ENCODE peak calls at places on chromosome 13, in eight cellular contexts. One of them, this sample, is unnamed.
A peak's percentile ranks its signal among the peaks of the same experiment; 100 is the strongest.

GRCh38 chr13:113650275-113650674 is 7.7 kb downstream of the ATP4B start:
- DNase-seq in stimulated activated effector memory CD8-positive, alpha-beta T cell treated with anti-CD3 and anti-CD28 coated beads, Interleukin-12 subunit alpha, Interleukin-12 subunit beta, amount 100 ng/mL, for 72 hours: no peak
- DNase-seq in NCI-H1417: peak; percentile 73
- DNase-seq in RKO: no peak
- DNase-seq in CD8-positive, alpha-beta T cell: no peak
- DNase-seq in NCI-H1105: no peak
- DNase-seq in stimulated activated CD4-positive, alpha-beta T cell treated with anti-CD3 and anti-CD28 coated beads, Interleukin-2, amount 100 ng/mL, for 48 hours: no peak
- DNase-seq in C1 segment of cervical spinal cord: no peak
- DNase-seq in this sample: no peak

GRCh38 chr13:19860884-19861655 is 2.4 kb downstream of the ZMYM5 start:
- DNase-seq in RKO: peak; percentile 68
- DNase-seq in C1 segment of cervical spinal cord: peak; percentile 71
- DNase-seq in CD8-positive, alpha-beta T cell: no peak
- DNase-seq in NCI-H1417: no peak
- DNase-seq in NCI-H1105: no peak
- DNase-seq in stimulated activated CD4-positive, alpha-beta T cell treated with anti-CD3 and anti-CD28 coated beads, Interleukin-2, amount 100 ng/mL, for 48 hours: no peak
- DNase-seq in stimulated activated effector memory CD8-positive, alpha-beta T cell treated with anti-CD3 and anti-CD28 coated beads, Interleukin-12 subunit alpha, Interleukin-12 subunit beta, amount 100 ng/mL, for 72 hours: no peak
- DNase-seq in this sample: no peak

GRCh38 chr13:102399791-102400618 is 1.8 kb downstream of the FGF14 start:
- DNase-seq in CD8-positive, alpha-beta T cell: no peak
- DNase-seq in NCI-H1417: peak; percentile 65
- DNase-seq in RKO: no peak
- DNase-seq in C1 segment of cervical spinal cord: peak; percentile 38
- DNase-seq in stimulated activated effector memory CD8-positive, alpha-beta T cell treated with anti-CD3 and anti-CD28 coated beads, Interleukin-12 subunit alpha, Interleukin-12 subunit beta, amount 100 ng/mL, for 72 hours: peak; percentile 56
- DNase-seq in stimulated activated CD4-positive, alpha-beta T cell treated with anti-CD3 and anti-CD28 coated beads, Interleukin-2, amount 100 ng/mL, for 48 hours: no peak
- DNase-seq in NCI-H1105: peak; percentile 31
- DNase-seq in this sample: no peak

GRCh38 chr13:113405481-113406300 is 41.8 kb upstream of the GRTP1 start:
- DNase-seq in RKO: no peak
- DNase-seq in NCI-H1417: peak; percentile 91
- DNase-seq in stimulated activated CD4-positive, alpha-beta T cell treated with anti-CD3 and anti-CD28 coated beads, Interleukin-2, amount 100 ng/mL, for 48 hours: no peak
- DNase-seq in stimulated activated effector memory CD8-positive, alpha-beta T cell treated with anti-CD3 and anti-CD28 coated beads, Interleukin-12 subunit alpha, Interleukin-12 subunit beta, amount 100 ng/mL, for 72 hours: no peak
- DNase-seq in C1 segment of cervical spinal cord: no peak
- DNase-seq in NCI-H1105: peak; percentile 82
- DNase-seq in CD8-positive, alpha-beta T cell: no peak
- DNase-seq in this sample: no peak

GRCh38 chr13:105928901-105929300 is 606.6 kb downstream of the EFNB2 start:
- DNase-seq in RKO: no peak
- DNase-seq in NCI-H1417: no peak
- DNase-seq in C1 segment of cervical spinal cord: no peak
- DNase-seq in NCI-H1105: no peak
- DNase-seq in CD8-positive, alpha-beta T cell: no peak
- DNase-seq in stimulated activated CD4-positive, alpha-beta T cell treated with anti-CD3 and anti-CD28 coated beads, Interleukin-2, amount 100 ng/mL, for 48 hours: no peak
- DNase-seq in stimulated activated effector memory CD8-positive, alpha-beta T cell treated with anti-CD3 and anti-CD28 coated beads, Interleukin-12 subunit alpha, Interleukin-12 subunit beta, amount 100 ng/mL, for 72 hours: no peak
- DNase-seq in this sample: no peak

GRCh38 chr13:38543561-38543960 is 143.3 kb upstream of the FREM2 start:
- DNase-seq in NCI-H1417: no peak
- DNase-seq in CD8-positive, alpha-beta T cell: no peak
- DNase-seq in stimulated activated effector memory CD8-positive, alpha-beta T cell treated with anti-CD3 and anti-CD28 coated beads, Interleukin-12 subunit alpha, Interleukin-12 subunit beta, amount 100 ng/mL, for 72 hours: no peak
- DNase-seq in RKO: no peak
- DNase-seq in stimulated activated CD4-positive, alpha-beta T cell treated with anti-CD3 and anti-CD28 coated beads, Interleukin-2, amount 100 ng/mL, for 48 hours: no peak
- DNase-seq in C1 segment of cervical spinal cord: no peak
- DNase-seq in NCI-H1105: no peak
- DNase-seq in this sample: no peak

GRCh38 chr13:113066746-113067145 is 38.8 kb upstream of the F7 start:
- DNase-seq in C1 segment of cervical spinal cord: no peak
- DNase-seq in CD8-positive, alpha-beta T cell: no peak
- DNase-seq in NCI-H1417: no peak
- DNase-seq in RKO: no peak
- DNase-seq in NCI-H1105: no peak
- DNase-seq in stimulated activated CD4-positive, alpha-beta T cell treated with anti-CD3 and anti-CD28 coated beads, Interleukin-2, amount 100 ng/mL, for 48 hours: no peak
- DNase-seq in stimulated activated effector memory CD8-positive, alpha-beta T cell treated with anti-CD3 and anti-CD28 coated beads, Interleukin-12 subunit alpha, Interleukin-12 subunit beta, amount 100 ng/mL, for 72 hours: no peak
- DNase-seq in this sample: no peak

GRCh38 chr13:53201454-53202225 is 173.0 kb downstream of the OLFM4 start:
- DNase-seq in RKO: no peak
- DNase-seq in stimulated activated effector memory CD8-positive, alpha-beta T cell treated with anti-CD3 and anti-CD28 coated beads, Interleukin-12 subunit alpha, Interleukin-12 subunit beta, amount 100 ng/mL, for 72 hours: no peak
- DNase-seq in NCI-H1417: no peak
- DNase-seq in NCI-H1105: no peak
- DNase-seq in C1 segment of cervical spinal cord: peak; percentile 11
- DNase-seq in stimulated activated CD4-positive, alpha-beta T cell treated with anti-CD3 and anti-CD28 coated beads, Interleukin-2, amount 100 ng/mL, for 48 hours: no peak
- DNase-seq in CD8-positive, alpha-beta T cell: no peak
- DNase-seq in this sample: no peak

GRCh38 chr13:35744144-35744543 is 267.7 kb upstream of the MAB21L1 start:
- DNase-seq in CD8-positive, alpha-beta T cell: no peak
- DNase-seq in NCI-H1417: no peak
- DNase-seq in stimulated activated CD4-positive, alpha-beta T cell treated with anti-CD3 and anti-CD28 coated beads, Interleukin-2, amount 100 ng/mL, for 48 hours: no peak
- DNase-seq in NCI-H1105: no peak
- DNase-seq in stimulated activated effector memory CD8-positive, alpha-beta T cell treated with anti-CD3 and anti-CD28 coated beads, Interleukin-12 subunit alpha, Interleukin-12 subunit beta, amount 100 ng/mL, for 72 hours: no peak
- DNase-seq in RKO: no peak
- DNase-seq in C1 segment of cervical spinal cord: no peak
- DNase-seq in this sample: no peak

GRCh38 chr13:44380404-44381165 is 7.0 kb downstream of the SERP2 start:
- DNase-seq in C1 segment of cervical spinal cord: no peak
- DNase-seq in NCI-H1105: no peak
- DNase-seq in CD8-positive, alpha-beta T cell: no peak
- DNase-seq in RKO: no peak
- DNase-seq in NCI-H1417: no peak
- DNase-seq in stimulated activated CD4-positive, alpha-beta T cell treated with anti-CD3 and anti-CD28 coated beads, Interleukin-2, amount 100 ng/mL, for 48 hours: no peak
- DNase-seq in stimulated activated effector memory CD8-positive, alpha-beta T cell treated with anti-CD3 and anti-CD28 coated beads, Interleukin-12 subunit alpha, Interleukin-12 subunit beta, amount 100 ng/mL, for 72 hours: no peak
- DNase-seq in this sample: no peak

GRCh38 chr13:23987331-23987730 is 90.0 kb upstream of the C1QTNF9B start:
- DNase-seq in RKO: no peak
- DNase-seq in C1 segment of cervical spinal cord: no peak
- DNase-seq in NCI-H1105: no peak
- DNase-seq in NCI-H1417: no peak
- DNase-seq in stimulated activated CD4-positive, alpha-beta T cell treated with anti-CD3 and anti-CD28 coated beads, Interleukin-2, amount 100 ng/mL, for 48 hours: no peak
- DNase-seq in CD8-positive, alpha-beta T cell: no peak
- DNase-seq in stimulated activated effector memory CD8-positive, alpha-beta T cell treated with anti-CD3 and anti-CD28 coated beads, Interleukin-12 subunit alpha, Interleukin-12 subunit beta, amount 100 ng/mL, for 72 hours: no peak
- DNase-seq in this sample: no peak

GRCh38 chr13:87128006-87128405 is 543.2 kb upstream of the SLITRK5 start:
- DNase-seq in C1 segment of cervical spinal cord: peak; percentile 8
- DNase-seq in stimulated activated effector memory CD8-positive, alpha-beta T cell treated with anti-CD3 and anti-CD28 coated beads, Interleukin-12 subunit alpha, Interleukin-12 subunit beta, amount 100 ng/mL, for 72 hours: no peak
- DNase-seq in stimulated activated CD4-positive, alpha-beta T cell treated with anti-CD3 and anti-CD28 coated beads, Interleukin-2, amount 100 ng/mL, for 48 hours: no peak
- DNase-seq in NCI-H1105: no peak
- DNase-seq in CD8-positive, alpha-beta T cell: no peak
- DNase-seq in RKO: no peak
- DNase-seq in NCI-H1417: peak; percentile 85
- DNase-seq in this sample: no peak

GRCh38 chr13:113448885-113449692 is 4.2 kb downstream of the ADPRHL1 start:
- DNase-seq in stimulated activated CD4-positive, alpha-beta T cell treated with anti-CD3 and anti-CD28 coated beads, Interleukin-2, amount 100 ng/mL, for 48 hours: peak; percentile 44
- DNase-seq in NCI-H1105: peak; percentile 98
- DNase-seq in C1 segment of cervical spinal cord: no peak
- DNase-seq in RKO: peak; percentile 97
- DNase-seq in CD8-positive, alpha-beta T cell: peak; percentile 9
- DNase-seq in NCI-H1417: peak; percentile 98
- DNase-seq in stimulated activated effector memory CD8-positive, alpha-beta T cell treated with anti-CD3 and anti-CD28 coated beads, Interleukin-12 subunit alpha, Interleukin-12 subunit beta, amount 100 ng/mL, for 72 hours: peak; percentile 51
- DNase-seq in this sample: peak; percentile 39

GRCh38 chr13:106095406-106095805 is 440.1 kb downstream of the EFNB2 start:
- DNase-seq in NCI-H1105: no peak
- DNase-seq in stimulated activated effector memory CD8-positive, alpha-beta T cell treated with anti-CD3 and anti-CD28 coated beads, Interleukin-12 subunit alpha, Interleukin-12 subunit beta, amount 100 ng/mL, for 72 hours: no peak
- DNase-seq in stimulated activated CD4-positive, alpha-beta T cell treated with anti-CD3 and anti-CD28 coated beads, Interleukin-2, amount 100 ng/mL, for 48 hours: no peak
- DNase-seq in CD8-positive, alpha-beta T cell: no peak
- DNase-seq in RKO: no peak
- DNase-seq in NCI-H1417: no peak
- DNase-seq in C1 segment of cervical spinal cord: no peak
- DNase-seq in this sample: no peak

GRCh38 chr13:74200081-74200480 is 65.9 kb upstream of the KLF12 start:
- DNase-seq in RKO: no peak
- DNase-seq in CD8-positive, alpha-beta T cell: no peak
- DNase-seq in stimulated activated effector memory CD8-positive, alpha-beta T cell treated with anti-CD3 and anti-CD28 coated beads, Interleukin-12 subunit alpha, Interleukin-12 subunit beta, amount 100 ng/mL, for 72 hours: no peak
- DNase-seq in NCI-H1417: no peak
- DNase-seq in stimulated activated CD4-positive, alpha-beta T cell treated with anti-CD3 and anti-CD28 coated beads, Interleukin-2, amount 100 ng/mL, for 48 hours: no peak
- DNase-seq in C1 segment of cervical spinal cord: no peak
- DNase-seq in NCI-H1105: no peak
- DNase-seq in this sample: no peak

GRCh38 chr13:49629947-49630346 is 1.6 kb downstream of the ARL11 start:
- DNase-seq in NCI-H1417: no peak
- DNase-seq in NCI-H1105: no peak
- DNase-seq in RKO: no peak
- DNase-seq in stimulated activated CD4-positive, alpha-beta T cell treated with anti-CD3 and anti-CD28 coated beads, Interleukin-2, amount 100 ng/mL, for 48 hours: no peak
- DNase-seq in C1 segment of cervical spinal cord: no peak
- DNase-seq in stimulated activated effector memory CD8-positive, alpha-beta T cell treated with anti-CD3 and anti-CD28 coated beads, Interleukin-12 subunit alpha, Interleukin-12 subunit beta, amount 100 ng/mL, for 72 hours: no peak
- DNase-seq in CD8-positive, alpha-beta T cell: no peak
- DNase-seq in this sample: no peak

GRCh38 chr13:44078806-44079378 is 199.2 kb downstream of the LACC1 start:
- DNase-seq in CD8-positive, alpha-beta T cell: no peak
- DNase-seq in stimulated activated effector memory CD8-positive, alpha-beta T cell treated with anti-CD3 and anti-CD28 coated beads, Interleukin-12 subunit alpha, Interleukin-12 subunit beta, amount 100 ng/mL, for 72 hours: no peak
- DNase-seq in C1 segment of cervical spinal cord: no peak
- DNase-seq in NCI-H1105: no peak
- DNase-seq in stimulated activated CD4-positive, alpha-beta T cell treated with anti-CD3 and anti-CD28 coated beads, Interleukin-2, amount 100 ng/mL, for 48 hours: no peak
- DNase-seq in NCI-H1417: no peak
- DNase-seq in RKO: no peak
- DNase-seq in this sample: no peak

GRCh38 chr13:27014406-27015359 is 156.9 kb downstream of the USP12 start:
- DNase-seq in stimulated activated CD4-positive, alpha-beta T cell treated with anti-CD3 and anti-CD28 coated beads, Interleukin-2, amount 100 ng/mL, for 48 hours: no peak
- DNase-seq in C1 segment of cervical spinal cord: no peak
- DNase-seq in NCI-H1417: no peak
- DNase-seq in NCI-H1105: no peak
- DNase-seq in CD8-positive, alpha-beta T cell: no peak
- DNase-seq in RKO: no peak
- DNase-seq in stimulated activated effector memory CD8-positive, alpha-beta T cell treated with anti-CD3 and anti-CD28 coated beads, Interleukin-12 subunit alpha, Interleukin-12 subunit beta, amount 100 ng/mL, for 72 hours: no peak
- DNase-seq in this sample: no peak

GRCh38 chr13:27765650-27766049 is 26.6 kb upstream of the GSX1 start:
- DNase-seq in CD8-positive, alpha-beta T cell: no peak
- DNase-seq in C1 segment of cervical spinal cord: no peak
- DNase-seq in stimulated activated CD4-positive, alpha-beta T cell treated with anti-CD3 and anti-CD28 coated beads, Interleukin-2, amount 100 ng/mL, for 48 hours: no peak
- DNase-seq in NCI-H1417: no peak
- DNase-seq in stimulated activated effector memory CD8-positive, alpha-beta T cell treated with anti-CD3 and anti-CD28 coated beads, Interleukin-12 subunit alpha, Interleukin-12 subunit beta, amount 100 ng/mL, for 72 hours: no peak
- DNase-seq in NCI-H1105: no peak
- DNase-seq in RKO: no peak
- DNase-seq in this sample: no peak

GRCh38 chr13:108897955-108898354 is 268.5 kb downstream of the MYO16 start:
- DNase-seq in stimulated activated effector memory CD8-positive, alpha-beta T cell treated with anti-CD3 and anti-CD28 coated beads, Interleukin-12 subunit alpha, Interleukin-12 subunit beta, amount 100 ng/mL, for 72 hours: no peak
- DNase-seq in NCI-H1417: peak; percentile 22
- DNase-seq in CD8-positive, alpha-beta T cell: no peak
- DNase-seq in C1 segment of cervical spinal cord: no peak
- DNase-seq in RKO: peak; percentile 73
- DNase-seq in stimulated activated CD4-positive, alpha-beta T cell treated with anti-CD3 and anti-CD28 coated beads, Interleukin-2, amount 100 ng/mL, for 48 hours: no peak
- DNase-seq in NCI-H1105: no peak
- DNase-seq in this sample: no peak

GRCh38 chr13:27632214-27632613 is 10.5 kb downstream of the POLR1D start:
- DNase-seq in C1 segment of cervical spinal cord: no peak
- DNase-seq in NCI-H1417: no peak
- DNase-seq in NCI-H1105: no peak
- DNase-seq in stimulated activated CD4-positive, alpha-beta T cell treated with anti-CD3 and anti-CD28 coated beads, Interleukin-2, amount 100 ng/mL, for 48 hours: no peak
- DNase-seq in CD8-positive, alpha-beta T cell: no peak
- DNase-seq in RKO: no peak
- DNase-seq in stimulated activated effector memory CD8-positive, alpha-beta T cell treated with anti-CD3 and anti-CD28 coated beads, Interleukin-12 subunit alpha, Interleukin-12 subunit beta, amount 100 ng/mL, for 72 hours: no peak
- DNase-seq in this sample: no peak

GRCh38 chr13:47764817-47765216 is 236.3 kb downstream of the SUCLA2 start:
- DNase-seq in NCI-H1417: no peak
- DNase-seq in stimulated activated effector memory CD8-positive, alpha-beta T cell treated with anti-CD3 and anti-CD28 coated beads, Interleukin-12 subunit alpha, Interleukin-12 subunit beta, amount 100 ng/mL, for 72 hours: no peak
- DNase-seq in stimulated activated CD4-positive, alpha-beta T cell treated with anti-CD3 and anti-CD28 coated beads, Interleukin-2, amount 100 ng/mL, for 48 hours: no peak
- DNase-seq in RKO: no peak
- DNase-seq in NCI-H1105: no peak
- DNase-seq in CD8-positive, alpha-beta T cell: no peak
- DNase-seq in C1 segment of cervical spinal cord: no peak
- DNase-seq in this sample: no peak

GRCh38 chr13:79060216-79060615 is 345.8 kb downstream of the RBM26 start:
- DNase-seq in stimulated activated CD4-positive, alpha-beta T cell treated with anti-CD3 and anti-CD28 coated beads, Interleukin-2, amount 100 ng/mL, for 48 hours: no peak
- DNase-seq in CD8-positive, alpha-beta T cell: no peak
- DNase-seq in stimulated activated effector memory CD8-positive, alpha-beta T cell treated with anti-CD3 and anti-CD28 coated beads, Interleukin-12 subunit alpha, Interleukin-12 subunit beta, amount 100 ng/mL, for 72 hours: no peak
- DNase-seq in C1 segment of cervical spinal cord: no peak
- DNase-seq in RKO: peak; percentile 20
- DNase-seq in NCI-H1105: no peak
- DNase-seq in NCI-H1417: peak; percentile 52
- DNase-seq in this sample: no peak

GRCh38 chr13:25372275-25373081 is 704 bp downstream of the ATP8A2 start:
- DNase-seq in RKO: no peak
- DNase-seq in stimulated activated CD4-positive, alpha-beta T cell treated with anti-CD3 and anti-CD28 coated beads, Interleukin-2, amount 100 ng/mL, for 48 hours: no peak
- DNase-seq in C1 segment of cervical spinal cord: no peak
- DNase-seq in NCI-H1105: no peak
- DNase-seq in NCI-H1417: peak; percentile 71
- DNase-seq in CD8-positive, alpha-beta T cell: no peak
- DNase-seq in stimulated activated effector memory CD8-positive, alpha-beta T cell treated with anti-CD3 and anti-CD28 coated beads, Interleukin-12 subunit alpha, Interleukin-12 subunit beta, amount 100 ng/mL, for 72 hours: no peak
- DNase-seq in this sample: no peak

GRCh38 chr13:96091164-96091931 is 1.4 kb downstream of the HS6ST3 start:
- DNase-seq in stimulated activated effector memory CD8-positive, alpha-beta T cell treated with anti-CD3 and anti-CD28 coated beads, Interleukin-12 subunit alpha, Interleukin-12 subunit beta, amount 100 ng/mL, for 72 hours: no peak
- DNase-seq in C1 segment of cervical spinal cord: peak; percentile 29
- DNase-seq in stimulated activated CD4-positive, alpha-beta T cell treated with anti-CD3 and anti-CD28 coated beads, Interleukin-2, amount 100 ng/mL, for 48 hours: no peak
- DNase-seq in RKO: no peak
- DNase-seq in NCI-H1105: peak; percentile 22
- DNase-seq in NCI-H1417: peak; percentile 42
- DNase-seq in CD8-positive, alpha-beta T cell: no peak
- DNase-seq in this sample: no peak

GRCh38 chr13:63088226-63088625 is 1672.6 kb upstream of the PCDH20 start:
- DNase-seq in stimulated activated CD4-positive, alpha-beta T cell treated with anti-CD3 and anti-CD28 coated beads, Interleukin-2, amount 100 ng/mL, for 48 hours: no peak
- DNase-seq in C1 segment of cervical spinal cord: no peak
- DNase-seq in NCI-H1417: no peak
- DNase-seq in CD8-positive, alpha-beta T cell: no peak
- DNase-seq in stimulated activated effector memory CD8-positive, alpha-beta T cell treated with anti-CD3 and anti-CD28 coated beads, Interleukin-12 subunit alpha, Interleukin-12 subunit beta, amount 100 ng/mL, for 72 hours: no peak
- DNase-seq in RKO: peak; percentile 5
- DNase-seq in NCI-H1105: no peak
- DNase-seq in this sample: no peak

GRCh38 chr13:87554045-87554444 is 117.1 kb upstream of the SLITRK5 start:
- DNase-seq in NCI-H1417: no peak
- DNase-seq in RKO: no peak
- DNase-seq in stimulated activated CD4-positive, alpha-beta T cell treated with anti-CD3 and anti-CD28 coated beads, Interleukin-2, amount 100 ng/mL, for 48 hours: no peak
- DNase-seq in C1 segment of cervical spinal cord: no peak
- DNase-seq in NCI-H1105: no peak
- DNase-seq in stimulated activated effector memory CD8-positive, alpha-beta T cell treated with anti-CD3 and anti-CD28 coated beads, Interleukin-12 subunit alpha, Interleukin-12 subunit beta, amount 100 ng/mL, for 72 hours: no peak
- DNase-seq in CD8-positive, alpha-beta T cell: no peak
- DNase-seq in this sample: no peak

GRCh38 chr13:28046981-28047380 is 53.4 kb downstream of the FLT3 start:
- DNase-seq in NCI-H1105: no peak
- DNase-seq in stimulated activated effector memory CD8-positive, alpha-beta T cell treated with anti-CD3 and anti-CD28 coated beads, Interleukin-12 subunit alpha, Interleukin-12 subunit beta, amount 100 ng/mL, for 72 hours: no peak
- DNase-seq in NCI-H1417: no peak
- DNase-seq in CD8-positive, alpha-beta T cell: no peak
- DNase-seq in C1 segment of cervical spinal cord: no peak
- DNase-seq in RKO: no peak
- DNase-seq in stimulated activated CD4-positive, alpha-beta T cell treated with anti-CD3 and anti-CD28 coated beads, Interleukin-2, amount 100 ng/mL, for 48 hours: no peak
- DNase-seq in this sample: no peak

GRCh38 chr13:23321534-23322241 is 111.8 kb downstream of the SACS start:
- DNase-seq in RKO: peak; percentile 82
- DNase-seq in C1 segment of cervical spinal cord: peak; percentile 8
- DNase-seq in stimulated activated CD4-positive, alpha-beta T cell treated with anti-CD3 and anti-CD28 coated beads, Interleukin-2, amount 100 ng/mL, for 48 hours: no peak
- DNase-seq in NCI-H1417: no peak
- DNase-seq in CD8-positive, alpha-beta T cell: no peak
- DNase-seq in stimulated activated effector memory CD8-positive, alpha-beta T cell treated with anti-CD3 and anti-CD28 coated beads, Interleukin-12 subunit alpha, Interleukin-12 subunit beta, amount 100 ng/mL, for 72 hours: peak; percentile 49
- DNase-seq in NCI-H1105: no peak
- DNase-seq in this sample: no peak

GRCh38 chr13:114225610-114226009 is 9.1 kb upstream of the CDC16 start:
- DNase-seq in CD8-positive, alpha-beta T cell: no peak
- DNase-seq in C1 segment of cervical spinal cord: no peak
- DNase-seq in stimulated activated CD4-positive, alpha-beta T cell treated with anti-CD3 and anti-CD28 coated beads, Interleukin-2, amount 100 ng/mL, for 48 hours: no peak
- DNase-seq in NCI-H1417: no peak
- DNase-seq in NCI-H1105: no peak
- DNase-seq in RKO: no peak
- DNase-seq in stimulated activated effector memory CD8-positive, alpha-beta T cell treated with anti-CD3 and anti-CD28 coated beads, Interleukin-12 subunit alpha, Interleukin-12 subunit beta, amount 100 ng/mL, for 72 hours: no peak
- DNase-seq in this sample: no peak

GRCh38 chr13:45468676-45469075 is 3.9 kb downstream of the COG3 start:
- DNase-seq in stimulated activated effector memory CD8-positive, alpha-beta T cell treated with anti-CD3 and anti-CD28 coated beads, Interleukin-12 subunit alpha, Interleukin-12 subunit beta, amount 100 ng/mL, for 72 hours: no peak
- DNase-seq in C1 segment of cervical spinal cord: no peak
- DNase-seq in CD8-positive, alpha-beta T cell: no peak
- DNase-seq in RKO: no peak
- DNase-seq in stimulated activated CD4-positive, alpha-beta T cell treated with anti-CD3 and anti-CD28 coated beads, Interleukin-2, amount 100 ng/mL, for 48 hours: no peak
- DNase-seq in NCI-H1105: no peak
- DNase-seq in NCI-H1417: peak; percentile 33
- DNase-seq in this sample: no peak

GRCh38 chr13:80054806-80055205 is 286.1 kb downstream of the SPRY2 start:
- DNase-seq in NCI-H1105: no peak
- DNase-seq in stimulated activated effector memory CD8-positive, alpha-beta T cell treated with anti-CD3 and anti-CD28 coated beads, Interleukin-12 subunit alpha, Interleukin-12 subunit beta, amount 100 ng/mL, for 72 hours: no peak
- DNase-seq in CD8-positive, alpha-beta T cell: no peak
- DNase-seq in C1 segment of cervical spinal cord: no peak
- DNase-seq in stimulated activated CD4-positive, alpha-beta T cell treated with anti-CD3 and anti-CD28 coated beads, Interleukin-2, amount 100 ng/mL, for 48 hours: no peak
- DNase-seq in NCI-H1417: no peak
- DNase-seq in RKO: peak; percentile 49
- DNase-seq in this sample: no peak

GRCh38 chr13:85333511-85333910 is 465.7 kb downstream of the SLITRK6 start:
- DNase-seq in NCI-H1105: no peak
- DNase-seq in stimulated activated CD4-positive, alpha-beta T cell treated with anti-CD3 and anti-CD28 coated beads, Interleukin-2, amount 100 ng/mL, for 48 hours: no peak
- DNase-seq in C1 segment of cervical spinal cord: no peak
- DNase-seq in CD8-positive, alpha-beta T cell: no peak
- DNase-seq in RKO: no peak
- DNase-seq in stimulated activated effector memory CD8-positive, alpha-beta T cell treated with anti-CD3 and anti-CD28 coated beads, Interleukin-12 subunit alpha, Interleukin-12 subunit beta, amount 100 ng/mL, for 72 hours: no peak
- DNase-seq in NCI-H1417: no peak
- DNase-seq in this sample: no peak

GRCh38 chr13:78160793-78161192 is 242.2 kb upstream of the EDNRB start:
- DNase-seq in RKO: no peak
- DNase-seq in NCI-H1417: peak; percentile 50
- DNase-seq in stimulated activated CD4-positive, alpha-beta T cell treated with anti-CD3 and anti-CD28 coated beads, Interleukin-2, amount 100 ng/mL, for 48 hours: no peak
- DNase-seq in stimulated activated effector memory CD8-positive, alpha-beta T cell treated with anti-CD3 and anti-CD28 coated beads, Interleukin-12 subunit alpha, Interleukin-12 subunit beta, amount 100 ng/mL, for 72 hours: no peak
- DNase-seq in C1 segment of cervical spinal cord: no peak
- DNase-seq in CD8-positive, alpha-beta T cell: no peak
- DNase-seq in NCI-H1105: no peak
- DNase-seq in this sample: no peak